ENCODE peak calls at places on chromosomes 16 and 17, in seven cellular contexts. I is fibroblast of lung, D is A549, F is testis, E is tibial nerve, N is coronary artery, A is colonic mucosa. K is an unnamed sample.

GRCh38 chr16:31201511-31202401 is 804 bp downstream of the PYCARD start:
- DNase-seq in I (peak; percentile 22), E (no peak), N (no peak), D (no peak), F (no peak), A (peak; percentile 84), K (no peak)

GRCh38 chr16:57862698-57863433 is 60.6 kb upstream of the KIFC3 start:
- DNase-seq in F (no peak), I (no peak), E (no peak), N (no peak), A (peak; percentile 21), D (peak; percentile 82), K (no peak)

GRCh38 chr17:78081551-78081950 is 47.0 kb downstream of the TMC6 start:
- DNase-seq in E (no peak), F (no peak), N (no peak), D (no peak), A (no peak), I (no peak), K (no peak)

GRCh38 chr17:72126575-72127486 is 6.0 kb downstream of the SOX9 start:
- DNase-seq in D (peak; percentile 75), F (no peak), E (no peak), I (peak; percentile 92), N (no peak), A (peak; percentile 75), K (no peak)

GRCh38 chr17:50218071-50218759 is 16.8 kb upstream of the COL1A1 start:
- DNase-seq in I (no peak), D (no peak), A (no peak), E (no peak), N (no peak), F (no peak), K (no peak)

GRCh38 chr17:28347261-28347891 is 10.0 kb downstream of the POLDIP2 start:
- DNase-seq in N (no peak), E (no peak), F (peak; percentile 44), I (peak; percentile 97), A (no peak), D (no peak), K (no peak)

GRCh38 chr16:59633996-59634579 is 900.0 kb upstream of the GOT2 start:
- DNase-seq in D (peak; percentile 6), I (peak; percentile 91), N (no peak), F (no peak), E (no peak), A (no peak), K (no peak)

GRCh38 chr17:35183332-35183731 is 10.9 kb downstream of the SLC35G3 start:
- DNase-seq in E (no peak), I (no peak), F (no peak), A (no peak), D (no peak), N (peak; percentile 53), K (no peak)

GRCh38 chr17:39270923-39271322 is 45.2 kb upstream of the STAC2 start:
- DNase-seq in D (peak; percentile 48), I (peak; percentile 38), A (no peak), E (no peak), N (no peak), F (peak; percentile 39), K (no peak)

GRCh38 chr16:81554993-81555392 is 110.4 kb downstream of the CMIP start:
- DNase-seq in A (no peak), D (no peak), F (no peak), E (no peak), N (no peak), I (no peak), K (no peak)

GRCh38 chr17:46726106-46726670 is 92.3 kb downstream of the WNT3 start:
- DNase-seq in N (no peak), A (no peak), I (peak; percentile 63), E (no peak), D (no peak), F (no peak), K (no peak)

GRCh38 chr16:19707699-19708497 is 10.1 kb downstream of the KNOP1 start:
- DNase-seq in I (no peak), N (no peak), E (no peak), A (no peak), F (no peak), D (no peak), K (no peak)

GRCh38 chr17:40602445-40603443 is 37.5 kb upstream of the CCR7 start:
- DNase-seq in I (no peak), D (no peak), F (no peak), A (no peak), E (no peak), N (no peak), K (no peak)

GRCh38 chr16:69107311-69107962 is 2.0 kb downstream of the HAS3 start:
- DNase-seq in I (peak; percentile 22), A (peak; percentile 74), N (no peak), E (no peak), D (peak; percentile 25), F (peak; percentile 30), K (no peak)

GRCh38 chr17:17739388-17740066 is 58.3 kb downstream of the RAI1 start:
- DNase-seq in E (no peak), I (peak; percentile 71), A (peak; percentile 61), D (peak; percentile 52), N (no peak), F (peak; percentile 56), K (no peak)

GRCh38 chr17:8326591-8327583 is 12.8 kb upstream of the ODF4 start:
- DNase-seq in N (no peak), E (peak; percentile 19), I (peak; percentile 32), A (no peak), D (no peak), F (peak; percentile 36), K (no peak)

GRCh38 chr16:78494105-78494504 is 394.7 kb downstream of the WWOX start:
- DNase-seq in E (no peak), I (no peak), A (no peak), N (no peak), F (no peak), D (no peak), K (no peak)

GRCh38 chr16:85425061-85425662 is 188.0 kb upstream of the GSE1 start:
- DNase-seq in F (peak; percentile 10), I (no peak), D (no peak), A (peak; percentile 24), N (no peak), E (no peak), K (no peak)

GRCh38 chr17:74332763-74333220 is 6.8 kb downstream of the KIF19 start:
- DNase-seq in I (no peak), N (no peak), F (no peak), E (no peak), D (no peak), A (peak; percentile 31), K (no peak)

GRCh38 chr16:84625556-84625955 is 7.7 kb upstream of the COTL1 start:
- DNase-seq in A (no peak), N (no peak), I (no peak), E (no peak), D (no peak), F (no peak), K (no peak)

DNA sequence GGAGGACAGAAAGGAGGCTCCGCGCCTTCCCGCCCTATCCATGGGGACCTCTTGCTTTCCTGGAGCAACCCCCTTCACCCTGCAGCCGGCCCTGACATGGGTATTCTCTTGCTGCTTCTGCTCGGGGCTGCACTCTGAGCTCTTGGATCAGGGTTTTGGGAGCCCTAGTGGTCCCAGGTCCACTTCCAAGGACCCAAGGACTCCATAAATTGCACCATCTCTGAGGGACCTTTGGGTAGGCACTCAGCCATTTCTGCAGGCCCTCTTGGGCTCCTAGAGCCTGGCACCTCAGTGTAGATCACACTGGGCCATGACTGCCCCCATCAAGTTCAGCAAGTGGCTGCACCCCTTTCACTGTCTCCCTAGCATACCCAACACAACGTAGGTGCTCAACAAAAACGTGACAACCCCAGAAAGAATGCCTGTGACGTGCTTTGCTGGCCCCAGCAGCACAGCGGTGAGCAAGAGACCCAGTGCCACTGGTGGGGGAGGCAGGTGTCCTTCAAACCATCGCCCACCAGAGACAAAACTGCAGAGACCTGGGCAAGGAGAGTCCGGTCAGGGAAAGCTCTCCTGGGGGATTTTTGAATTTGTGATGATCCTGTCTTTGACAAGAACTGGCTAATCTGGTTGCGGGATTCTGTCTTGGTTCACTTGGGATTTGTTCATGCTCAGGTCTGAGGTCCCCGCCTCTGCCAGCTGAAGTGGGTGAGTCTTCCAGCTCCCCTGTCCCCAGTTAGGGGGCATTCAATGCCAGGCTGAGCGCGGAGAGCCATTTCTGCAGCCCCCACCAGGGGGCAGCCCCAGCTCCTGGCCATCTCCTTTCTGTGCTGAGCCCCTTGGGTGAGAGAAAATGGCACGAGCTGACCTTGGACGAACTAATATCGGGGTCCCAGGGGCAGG is 2.5 kb upstream of the RAB11FIP4 start:
- DNase-seq in A (no peak), I (peak; percentile 2), F (peak; percentile 18), E (no peak), N (peak; percentile 61), D (no peak), K (no peak)
- TF ChIP-seq CTCF in A (peak; percentile 47), I (peak; percentile 80), F (peak; percentile 28), E (peak; percentile 61), N (peak; percentile 42), D (peak; percentile 72), K (peak; percentile 47)

GRCh38 chr16:86515420-86515779 is 5.1 kb downstream of the FOXF1 start:
- DNase-seq in I (peak; percentile 54), E (no peak), A (no peak), D (no peak), F (no peak), N (no peak), K (no peak)
- H3K4me3 ChIP-seq in I (peak overlapping the region; percentile 95), E (peak overlapping the region; percentile 19), A (peak overlapping the region; percentile 28), D (no peak overlapping the region), F (no peak overlapping the region), N (peak overlapping the region; percentile 26), K (no peak overlapping the region)

GRCh38 chr17:79777166-79777843 is 643 bp upstream of the CBX2 start:
- DNase-seq in I (peak; percentile 42), E (no peak), F (peak; percentile 47), A (peak; percentile 71), D (peak; percentile 73), N (no peak), K (no peak)
- TF ChIP-seq CTCF in I (peak; percentile 27), E (peak; percentile 39), F (no peak), A (no peak), D (peak; percentile 53), N (no peak), K (peak; percentile 42)

DNA sequence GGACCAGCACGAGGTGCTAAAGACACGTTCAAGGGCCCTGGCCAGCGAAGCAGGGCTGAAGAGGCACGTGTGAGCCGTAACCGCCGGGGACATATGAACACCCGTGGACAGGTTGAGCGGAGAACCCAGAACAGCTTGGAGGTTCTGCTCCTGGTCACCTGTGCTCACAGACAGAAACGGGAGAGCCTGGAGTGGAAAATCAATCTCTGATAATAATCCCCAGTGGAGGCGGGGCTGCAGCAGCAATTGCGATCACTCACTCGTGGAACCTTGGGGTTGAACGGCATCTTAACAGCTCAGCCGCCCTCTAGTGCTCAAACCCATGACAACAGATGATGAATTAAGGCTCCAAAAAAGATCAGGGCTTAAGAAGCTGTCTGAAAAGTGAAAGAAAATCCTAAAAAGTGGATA is 25.6 kb downstream of the WIPI1 start:
- DNase-seq in N (no peak), I (peak; percentile 6), A (peak; percentile 15), F (no peak), D (peak; percentile 50), E (no peak), K (no peak)
- H3K4me3 ChIP-seq in N (no peak overlapping the region), I (no peak overlapping the region), A (no peak overlapping the region), F (no peak overlapping the region), D (no peak overlapping the region), E (no peak overlapping the region), K (no peak overlapping the region)

K was measured in LNCaP clone FGC.